ENCODE peak calls at places on chromosomes 1 and 21, in five cellular contexts. B is heart left ventricle, P is GM10248, H is HFFc6, X is uterus. O is an unnamed sample.

GRCh38 chr21:34031835-34032370 is 41.5 kb upstream of the MRPS6 start:
- DNase-seq in X (no peak), P (no peak), H (no peak), B (no peak), O (no peak)

GRCh38 chr1:117403597-117403996 is 36.3 kb downstream of the MAN1A2 start:
- DNase-seq in B (no peak), P (no peak), X (no peak), H (no peak), O (no peak)

GRCh38 chr1:110490791-110491451 is 28.1 kb downstream of the KCNA10 start:
- DNase-seq in P (no peak), X (no peak), B (no peak), H (no peak), O (no peak)

GRCh38 chr1:167435484-167435883 is 82.8 kb downstream of the CD247 start:
- DNase-seq in B (no peak), P (no peak), X (no peak), H (no peak), O (no peak)

GRCh38 chr21:39938086-39938611 is 70.9 kb downstream of the PCP4 start:
- DNase-seq in B (no peak), H (no peak), X (no peak), P (no peak), O (no peak)

GRCh38 chr1:91804546-91805023 is 81.4 kb downstream of the TGFBR3 start:
- DNase-seq in X (no peak), P (peak; percentile 18), H (no peak), B (no peak), O (peak; percentile 7)

GRCh38 chr1:67124455-67124854 is 10.3 kb downstream of the C1orf141 start:
- DNase-seq in X (no peak), P (no peak), B (no peak), H (no peak), O (no peak)

GRCh38 chr1:207938016-207938415 is 27.1 kb upstream of the CD34 start:
- DNase-seq in X (no peak), B (no peak), P (no peak), H (peak; percentile 22), O (peak; percentile 79)

GRCh38 chr1:7302126-7302525 is 469.0 kb upstream of the VAMP3 start:
- DNase-seq in B (no peak), X (no peak), H (no peak), P (no peak), O (no peak)

GRCh38 chr1:192974701-192975100 is 84.5 kb downstream of the UCHL5 start:
- DNase-seq in H (no peak), P (no peak), X (no peak), B (no peak), O (peak; percentile 7)

GRCh38 chr1:67850611-67851075 is 17.4 kb upstream of the GNG12 start:
- DNase-seq in P (no peak), H (peak; percentile 84), B (peak; percentile 86), X (peak; percentile 87), O (peak; percentile 88)

GRCh38 chr1:205211839-205212241 is 338 bp upstream of the DSTYK start:
- DNase-seq in H (no peak), B (no peak), X (no peak), P (no peak), O (no peak)

GRCh38 chr1:8625981-8626898 is 191.2 kb downstream of the RERE start:
- DNase-seq in H (peak; percentile 93), P (no peak), B (no peak), X (no peak), O (no peak)

GRCh38 chr21:16419188-16419874 is 689.5 kb downstream of the USP25 start:
- DNase-seq in H (peak; percentile 13), P (no peak), B (peak; percentile 85), X (peak; percentile 85), O (no peak)

GRCh38 chr21:29022141-29022540 is 2.3 kb upstream of the USP16 start:
- DNase-seq in H (no peak), X (no peak), B (no peak), P (no peak), O (no peak)

GRCh38 chr1:2312196-2312588 is 79.2 kb downstream of the MORN1 start:
- DNase-seq in H (no peak), P (no peak), B (no peak), X (no peak), O (no peak)

GRCh38 chr1:70840260-70840953 is 207.2 kb downstream of the PTGER3 start:
- DNase-seq in B (no peak), X (no peak), P (no peak), H (peak; percentile 25), O (no peak)

GRCh38 chr1:69913967-69914366 is 291.4 kb downstream of the LRRC40 start:
- DNase-seq in P (no peak), B (no peak), X (no peak), H (peak; percentile 57), O (no peak)

GRCh38 chr1:44576456-44577150 is 97.7 kb downstream of the TMEM53 start:
- DNase-seq in X (no peak), B (no peak), P (no peak), H (no peak), O (no peak)

GRCh38 chr1:8777867-8778266 is 39.6 kb downstream of the RERE start:
- DNase-seq in H (no peak), X (no peak), P (no peak), B (no peak), O (no peak)

GRCh38 chr1:20476260-20477038 is 9.6 kb downstream of the CAMK2N1 start:
- DNase-seq in P (no peak), H (no peak), B (peak; percentile 59), X (no peak), O (peak; percentile 92)

GRCh38 chr21:38759286-38759872 is 46.4 kb upstream of the ETS2 start:
- DNase-seq in P (no peak), X (no peak), H (peak; percentile 9), B (no peak), O (no peak)

GRCh38 chr1:98001764-98002163 is 80.9 kb upstream of the DPYD start:
- DNase-seq in H (peak; percentile 19), B (no peak), P (no peak), X (no peak), O (no peak)

GRCh38 chr1:118661769-118662320 is 326.3 kb downstream of the TBX15 start:
- DNase-seq in P (no peak), H (no peak), B (no peak), X (no peak), O (no peak)

GRCh38 chr1:175191654-175192053 is 922 bp downstream of the KIAA0040 start:
- DNase-seq in P (peak; percentile 48), X (peak; percentile 23), H (no peak), B (no peak), O (peak; percentile 21)

GRCh38 chr1:179807691-179808485 is 64.8 kb downstream of the FAM163A start:
- DNase-seq in B (no peak), P (no peak), X (no peak), H (peak; percentile 91), O (no peak)

GRCh38 chr1:20376880-20377494 is 86.3 kb downstream of the VWA5B1 start:
- DNase-seq in B (no peak), X (no peak), H (peak; percentile 21), P (peak; percentile 76), O (peak; percentile 68)

GRCh38 chr1:41804176-41804575 is 114.5 kb downstream of the HIVEP3 start:
- DNase-seq in X (no peak), B (no peak), H (no peak), P (no peak), O (no peak)

GRCh38 chr1:201540846-201541735 is 2.2 kb downstream of the NAV1 start:
- DNase-seq in X (no peak), H (no peak), B (no peak), P (peak; percentile 5), O (no peak)

GRCh38 chr1:201543871-201544521 is 5.1 kb downstream of the NAV1 start:
- DNase-seq in H (no peak), X (no peak), P (no peak), B (no peak), O (no peak)

GRCh38 chr1:201544710-201545109 is 5.8 kb downstream of the NAV1 start:
- DNase-seq in H (no peak), X (no peak), P (no peak), B (no peak), O (no peak)

GRCh38 chr1:201542166-201543045 is 3.5 kb downstream of the NAV1 start:
- DNase-seq in P (no peak), X (peak; percentile 53), H (peak; percentile 66), B (peak; percentile 64), O (no peak)

DNA sequence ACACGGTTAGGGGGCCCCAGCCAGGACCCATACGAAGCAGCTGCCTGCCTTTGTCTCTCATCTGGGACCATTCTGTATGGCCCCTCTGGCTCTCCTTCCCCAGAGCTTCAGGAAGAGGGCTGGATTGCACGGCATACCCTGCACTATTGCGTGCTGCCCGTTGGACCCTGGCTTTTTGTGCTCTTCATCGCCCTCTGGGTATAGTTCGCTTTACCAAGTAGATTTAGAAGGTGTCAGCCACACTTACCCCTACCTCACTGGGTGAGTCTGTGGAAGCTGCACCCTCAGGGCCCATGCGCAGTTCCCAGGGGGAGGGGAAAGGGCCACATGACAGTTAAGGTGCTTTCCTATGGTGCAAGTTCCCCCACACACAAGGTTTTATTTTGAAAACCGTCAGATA is 7.2 kb downstream of the NAV1 start:
- DNase-seq in H (no peak), B (no peak), P (no peak), X (no peak), O (peak; percentile 52)
- TF ChIP-seq CTCF in H (no peak), B (no peak), P (no peak), X (no peak), O (peak; percentile 26)

GRCh38 chr1:232223309-232223708 is 406.6 kb downstream of the SIPA1L2 start:
- DNase-seq in X (no peak), P (no peak), H (no peak), B (no peak), O (no peak)
- TF ChIP-seq CTCF in X (no peak), P (no peak), H (no peak), B (no peak), O (no peak)

GRCh38 chr1:209877109-209877764 is 49.5 kb downstream of the UTP25 start:
- DNase-seq in B (no peak), H (peak; percentile 33), P (no peak), X (no peak), O (no peak)

GRCh38 chr1:209876091-209876800 is 48.5 kb downstream of the UTP25 start:
- DNase-seq in B (no peak), X (no peak), P (no peak), H (no peak), O (no peak)

GRCh38 chr1:209873067-209873810 is 45.5 kb downstream of the UTP25 start:
- DNase-seq in B (no peak), H (no peak), X (no peak), P (no peak), O (no peak)

GRCh38 chr1:209879539-209879938 is 51.8 kb downstream of the UTP25 start:
- DNase-seq in X (no peak), H (no peak), B (no peak), P (no peak), O (peak; percentile 51)

GRCh38 chr1:209875510-209875909 is 47.7 kb downstream of the UTP25 start:
- DNase-seq in H (peak; percentile 58), B (no peak), X (no peak), P (no peak), O (peak; percentile 31)
- TF ChIP-seq CTCF in H (peak; percentile 68), B (no peak), X (no peak), P (no peak), O (no peak)

GRCh38 chr1:115466433-115466832 is 128.4 kb upstream of the NGF start:
- DNase-seq in X (no peak), B (no peak), H (no peak), P (no peak), O (no peak)
- TF ChIP-seq CTCF in X (no peak), B (no peak), H (peak; percentile 52), P (no peak), O (no peak)

O was measured in Calu3.